ENCODE peak calls at places on chromosomes 11 and 22, in six cellular contexts. D is H9, G is H1, T is mesendoderm, O is IMR-90, M is mesenchymal stem cell. A is an unnamed sample.

GRCh38 chr22:29479417-29480261 is at the start of gene NEFH:
- DNase-seq in D (peak), G (no peak), T (no peak), O (no peak), M (no peak), A (no peak)

GRCh38 chr11:121534131-121535093 is 81.6 kb upstream of the SORL1-AS1 start:
- DNase-seq in D (no peak), G (no peak), T (no peak), O (peak), M (no peak), A (no peak)

GRCh38 chr11:61974766-61975631 is 7.6 kb upstream of the FTH1 start:
- DNase-seq in D (no peak), G (no peak), T (no peak), O (no peak), M (no peak), A (no peak)

GRCh38 chr11:17779861-17780594 is 45.4 kb downstream of the KCNC1 start:
- DNase-seq in D (no peak), G (no peak), T (no peak), O (no peak), M (no peak), A (no peak)

GRCh38 chr11:118170231-118170630 is 6.2 kb downstream of the SCN2B start:
- DNase-seq in D (no peak), G (no peak), T (no peak), O (no peak), M (no peak), A (no peak)

GRCh38 chr22:23242473-23243001 is 62.2 kb downstream of the BCR start:
- DNase-seq in D (peak), G (peak), T (peak), O (peak), M (peak), A (peak)

GRCh38 chr11:102377891-102378290 is 30.9 kb downstream of the BIRC2 start:
- DNase-seq in D (no peak), G (no peak), T (no peak), O (no peak), M (no peak), A (no peak)

GRCh38 chr11:126870021-126870420 is 130.5 kb downstream of the KIRREL3 start:
- DNase-seq in D (peak), G (no peak), T (no peak), O (no peak), M (no peak), A (no peak)

GRCh38 chr11:23423119-23423518 is 562.8 kb upstream of the CCDC179 start:
- DNase-seq in D (no peak), G (no peak), T (no peak), O (peak), M (no peak), A (no peak)

DNA sequence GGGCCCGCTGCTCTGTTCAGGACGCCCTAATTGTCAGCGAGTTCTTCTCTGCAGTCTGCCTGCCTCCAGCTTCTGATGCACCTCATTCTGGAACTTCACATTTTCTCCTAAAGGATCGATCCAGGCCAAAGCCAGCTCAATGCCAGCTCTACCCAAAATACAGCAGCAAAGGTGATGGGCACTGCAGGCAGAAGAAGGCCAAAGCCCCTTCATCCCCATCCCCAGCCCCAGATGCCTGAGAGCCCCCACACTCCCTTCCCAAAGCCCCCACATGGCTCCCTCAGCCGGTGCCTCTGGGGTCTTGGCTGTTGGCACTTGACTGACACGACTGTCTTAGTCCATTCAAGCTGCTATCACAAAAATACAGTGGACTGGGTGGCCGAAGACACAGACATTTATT is 410.3 kb downstream of the BRD1 start:
- DNase-seq in D (no peak), G (no peak), T (no peak), O (no peak), M (no peak), A (no peak)
- H2BK15ac ChIP-seq in D (no peak), G (no peak), T (no peak), O (no peak), M (no peak), A (no peak)

DNA sequence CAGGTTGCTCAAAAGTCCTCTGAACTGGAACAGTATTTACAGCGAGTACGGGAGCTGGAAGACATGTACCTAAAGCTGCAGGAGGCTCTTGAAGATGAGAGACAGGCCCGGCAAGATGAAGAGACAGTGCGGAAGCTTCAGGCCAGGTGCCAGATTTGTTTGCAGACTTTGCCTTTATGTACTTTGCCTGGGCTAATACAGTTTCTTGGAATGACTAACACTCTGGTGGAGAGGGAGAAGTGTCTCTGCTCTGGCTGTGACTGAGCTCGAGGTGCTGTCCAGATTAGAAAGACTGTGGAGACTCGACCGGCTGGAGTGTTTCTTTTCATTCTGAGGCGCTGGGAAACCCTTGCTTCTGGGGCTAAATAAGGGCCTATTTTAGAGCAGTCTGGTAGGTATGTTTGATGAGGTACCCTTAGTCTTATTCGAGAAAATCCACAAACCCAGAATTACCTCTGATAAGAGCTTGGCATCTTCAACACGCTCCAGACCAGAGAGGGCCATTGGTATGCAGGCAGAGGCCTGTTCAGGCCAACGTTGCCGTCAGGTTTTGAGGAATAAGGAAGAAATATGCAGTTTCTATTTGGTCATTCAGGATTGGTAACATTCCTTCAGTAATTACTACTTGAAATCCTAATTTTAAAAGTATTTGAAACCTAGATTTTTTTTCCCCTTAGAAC is 76.5 kb downstream of the SWAP70 start:
- DNase-seq in D (no peak), G (no peak), T (no peak), O (no peak), M (no peak), A (no peak)
- H3K4me2 ChIP-seq in D (no peak), G (no peak), T (no peak), O (no peak), M (no peak), A (no peak)

GRCh38 chr11:2657697-2658284 is 42.0 kb downstream of the KCNQ1OT1 start:
- DNase-seq in D (no peak), G (no peak), T (no peak), O (no peak), M (no peak), A (no peak)
- H4K8ac ChIP-seq in D (no peak), G (no peak), T (no peak), O (no peak), M (no peak), A (no peak)

GRCh38 chr11:46291441-46292143 is 14.1 kb downstream of the CREB3L1 start:
- DNase-seq in D (no peak), G (no peak), T (no peak), O (peak), M (peak), A (no peak)
- H2BK15ac ChIP-seq in D (no peak), G (peak), T (no peak), O (peak), M (peak), A (peak)

DNA sequence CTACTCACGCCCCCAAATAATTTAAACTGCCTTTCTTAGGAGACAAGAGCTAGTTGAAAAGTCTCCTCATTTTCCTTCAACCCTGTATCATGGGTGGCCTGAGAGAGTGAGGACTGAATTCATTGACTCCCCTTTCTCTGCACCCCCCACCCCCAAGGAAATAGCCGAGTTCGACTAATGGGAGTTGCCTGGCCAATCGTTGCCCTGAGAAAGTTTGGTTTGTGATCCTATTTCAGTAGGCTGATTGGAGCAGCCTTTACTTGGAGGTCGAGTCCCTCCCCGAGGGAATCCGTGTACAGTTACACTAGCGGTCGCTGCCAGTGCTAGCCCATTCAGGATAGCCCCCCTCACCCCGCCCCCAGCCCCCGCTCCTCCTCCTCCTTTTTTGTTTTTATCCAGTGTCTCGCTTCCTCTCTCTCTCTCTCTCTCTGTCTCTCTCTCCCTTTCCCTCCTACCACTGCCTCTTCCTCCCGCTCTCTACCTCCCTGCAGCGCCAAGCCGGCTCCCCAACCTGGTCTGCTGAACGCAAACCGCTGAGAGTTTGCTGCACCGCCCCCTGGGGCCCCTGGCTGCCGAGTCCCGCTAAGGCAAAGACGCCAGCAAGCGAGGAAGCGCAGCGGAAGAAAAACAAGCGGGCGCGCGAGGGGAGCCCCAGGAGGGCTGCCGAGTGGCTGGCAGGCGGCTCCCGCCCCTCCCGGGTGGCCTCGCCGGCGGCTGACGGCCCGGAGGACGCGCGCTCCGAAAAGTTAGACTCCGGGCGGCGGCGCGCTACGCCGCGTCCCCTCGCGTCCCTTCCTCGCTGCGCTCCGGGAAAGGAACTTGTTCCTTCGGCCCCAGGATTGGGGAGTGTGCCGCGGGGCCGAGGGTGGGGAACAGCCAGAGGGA is at the start of gene GRAMD1B:
- DNase-seq in D (peak), G (peak), T (peak), O (peak), M (peak), A (peak)
- H3K4me2 ChIP-seq in D (peak), G (peak), T (peak), O (peak), M (peak), A (peak)

GRCh38 chr11:66266378-66267038 is 1.9 kb upstream of the RAB1B start:
- DNase-seq in D (no peak), G (no peak), T (no peak), O (no peak), M (no peak), A (no peak)

GRCh38 chr11:66267379-66268209 is 845 bp upstream of the RAB1B start:
- DNase-seq in D (peak), G (peak), T (peak), O (peak), M (peak), A (peak)

GRCh38 chr11:66268953-66269906 is 791 bp downstream of the RAB1B start:
- DNase-seq in D (peak), G (no peak), T (peak), O (peak), M (peak), A (no peak)

GRCh38 chr11:66267039-66267378 is 1.4 kb upstream of the RAB1B start:
- DNase-seq in D (no peak), G (no peak), T (no peak), O (no peak), M (no peak), A (no peak)

DNA sequence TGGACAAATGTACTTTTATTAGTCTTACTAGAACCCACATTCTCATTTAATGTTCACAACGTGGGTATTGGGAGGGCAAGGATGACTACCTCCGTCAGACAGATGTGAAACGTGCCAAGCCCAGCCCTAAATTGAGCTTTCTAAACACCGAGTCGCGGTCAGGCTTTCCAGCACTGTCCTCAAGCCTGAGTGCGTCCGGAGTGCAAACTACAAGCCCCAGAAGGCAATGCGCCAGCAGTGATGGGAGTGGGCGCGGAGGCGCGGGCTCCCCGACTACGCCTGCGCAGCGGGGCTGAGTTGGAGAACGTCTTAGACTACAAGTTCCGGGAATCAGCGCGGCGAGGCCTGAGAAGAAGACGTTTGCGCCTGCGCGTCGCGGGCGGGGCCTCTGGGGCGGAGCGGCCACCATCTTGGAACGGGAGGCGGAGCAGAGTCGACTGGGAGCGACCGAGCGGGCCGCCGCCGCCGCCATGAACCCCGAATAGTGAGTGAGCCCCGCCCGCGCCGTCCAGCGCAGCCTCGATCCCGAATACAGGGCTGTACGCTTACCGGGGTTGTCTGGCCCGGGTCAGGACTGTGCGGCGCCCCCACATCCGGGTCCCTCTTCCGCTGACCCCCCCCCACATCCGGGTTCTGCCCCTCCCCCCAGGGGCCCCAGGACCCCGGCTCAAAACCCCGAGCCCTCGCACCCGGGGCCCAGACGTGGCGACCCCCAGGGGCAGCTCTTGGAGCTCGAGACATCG is at the start of gene RAB1B:
- DNase-seq in D (peak), G (peak), T (peak), O (peak), M (peak), A (peak)
- H4K8ac ChIP-seq in D (no peak), G (peak), T (no peak), O (peak), M (peak), A (no peak)

DNA sequence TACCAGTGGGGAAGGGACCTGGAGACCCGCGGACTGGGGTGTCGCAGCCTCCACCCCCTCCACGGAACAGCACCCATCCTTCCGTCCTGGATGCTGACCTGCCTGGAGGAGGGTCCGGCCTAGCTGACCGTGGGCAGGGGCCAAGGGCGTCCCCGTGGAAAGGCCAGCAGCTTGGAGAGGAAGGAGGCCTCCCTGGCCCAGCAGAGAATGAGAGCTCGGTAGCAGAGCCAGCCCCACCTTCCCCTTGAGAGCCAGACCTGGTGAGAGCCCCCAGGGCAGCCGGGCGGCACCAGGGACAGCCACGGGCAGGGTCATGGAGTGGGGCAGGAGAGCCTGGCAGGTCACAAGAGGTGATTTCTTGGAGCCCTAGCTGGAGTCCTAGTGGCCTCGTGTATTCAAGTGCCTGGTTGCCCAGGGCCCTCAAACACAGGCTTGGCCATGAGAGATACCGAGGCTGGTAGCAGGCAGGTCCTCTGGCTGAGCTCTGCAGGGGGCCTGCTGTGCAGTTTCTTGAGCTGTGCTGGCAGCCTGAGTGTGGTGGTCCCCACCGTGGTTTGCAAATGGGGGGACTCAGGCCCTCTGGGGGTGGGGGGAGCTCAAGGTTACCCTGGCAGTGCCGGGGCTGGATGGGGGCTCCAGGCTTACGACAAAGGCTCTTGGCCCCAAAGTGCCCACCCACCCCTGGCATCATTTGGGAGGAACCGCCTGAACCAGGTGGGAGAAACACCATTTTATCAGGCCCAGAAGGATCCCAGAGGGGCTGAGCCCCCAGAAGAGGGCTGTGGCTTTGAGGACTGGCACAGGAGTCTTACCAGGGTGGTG is 7.6 kb downstream of the TSPAN32 start:
- DNase-seq in D (no peak), G (no peak), T (no peak), O (no peak), M (no peak), A (no peak)
- H2BK15ac ChIP-seq in D (no peak), G (no peak), T (no peak), O (no peak), M (no peak), A (no peak)

DNA sequence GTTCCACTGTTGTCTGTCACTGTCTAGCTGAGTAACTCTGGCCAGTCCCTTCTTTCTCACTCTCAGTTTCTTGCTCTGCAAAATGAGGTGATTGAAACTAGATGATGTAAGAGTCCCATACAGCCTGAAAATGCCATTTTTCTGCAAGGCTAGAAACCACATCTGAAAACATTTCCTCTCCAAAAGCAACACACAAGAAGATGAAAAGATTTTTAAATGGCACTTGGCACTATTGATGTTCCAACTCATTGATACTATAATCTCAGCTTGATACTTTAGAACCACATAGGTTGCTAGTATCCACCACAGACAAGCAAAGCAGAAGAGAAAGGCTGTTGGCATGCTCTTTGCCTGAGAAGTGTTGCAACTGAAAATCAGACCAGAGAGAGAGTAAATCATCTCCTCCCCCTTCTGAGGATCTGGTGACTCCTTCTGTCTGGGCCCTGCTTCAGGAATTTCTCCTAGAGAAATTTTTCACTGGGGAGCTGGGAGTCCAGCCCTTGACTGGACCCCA is 1217.9 kb downstream of the LRRC4C start:
- DNase-seq in D (no peak), G (no peak), T (peak), O (no peak), M (peak), A (no peak)
- H3K4me2 ChIP-seq in D (no peak), G (no peak), T (no peak), O (no peak), M (no peak), A (no peak)

DNA sequence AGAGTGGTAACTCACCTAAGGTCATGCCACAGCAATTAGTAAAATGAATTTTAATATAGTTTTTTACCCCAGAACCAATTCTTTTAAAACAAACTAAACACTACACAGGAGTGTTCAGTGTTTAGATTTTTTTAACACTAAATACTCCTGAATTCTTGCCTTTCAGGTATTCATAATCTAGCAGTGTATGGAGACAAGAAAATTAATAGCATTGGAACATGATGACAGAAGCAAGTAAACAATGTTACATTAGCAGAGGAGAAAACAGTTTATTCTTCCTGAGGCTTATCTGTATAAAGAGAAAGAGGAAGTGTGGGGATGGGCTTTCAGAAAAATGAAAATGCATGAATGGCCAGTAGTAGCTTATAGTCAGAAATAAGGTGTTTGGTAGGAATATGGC is 222.1 kb upstream of the FAT3 start:
- DNase-seq in D (no peak), G (no peak), T (no peak), O (no peak), M (no peak), A (no peak)
- H4K8ac ChIP-seq in D (no peak), G (no peak), T (no peak), O (no peak), M (no peak), A (no peak)

DNA sequence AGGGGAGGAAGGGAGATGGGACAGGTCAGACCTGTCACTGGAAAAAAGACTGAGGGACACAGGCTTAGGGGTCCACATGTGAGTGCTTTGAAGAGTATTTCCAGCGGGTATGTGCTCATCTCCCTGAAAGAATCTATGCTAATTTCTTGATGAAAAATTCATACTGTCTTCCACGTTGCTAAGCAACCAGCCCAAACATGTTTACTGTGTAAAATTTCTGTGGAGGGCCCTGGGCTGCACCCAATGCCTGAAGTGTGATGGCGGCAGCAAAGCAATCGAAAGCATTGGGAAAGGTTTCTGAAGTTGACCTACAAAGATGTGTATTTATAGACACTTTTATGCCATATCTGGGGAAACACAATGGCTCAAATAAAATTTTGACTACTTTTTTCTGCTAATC is 7.4 kb downstream of the SYT13 start:
- DNase-seq in D (no peak), G (no peak), T (peak), O (no peak), M (peak), A (no peak)
- H2BK15ac ChIP-seq in D (no peak), G (no peak), T (no peak), O (no peak), M (no peak), A (no peak)

A was measured in neuronal stem cell.